ENCODE peak calls at places on chromosomes 6 and 20, in five cellular contexts. One of them, this sample, is unnamed.

GRCh38 chr6:46909371-46909770 is 12.4 kb downstream of the ADGRF5 start:
- DNase-seq in fibroblast of lung: no peak
- DNase-seq in hepatocyte: no peak
- DNase-seq in heart right ventricle: no peak
- DNase-seq in H1: no peak
- DNase-seq in this sample: no peak

GRCh38 chr20:46139908-46140482 is 21.9 kb downstream of the CD40 start:
- DNase-seq in H1: no peak
- DNase-seq in fibroblast of lung: no peak
- DNase-seq in hepatocyte: no peak
- DNase-seq in heart right ventricle: no peak
- DNase-seq in this sample: peak; percentile 88

GRCh38 chr6:140124498-140124897 is 750.0 kb upstream of the CITED2 start:
- DNase-seq in hepatocyte: peak; percentile 51
- DNase-seq in heart right ventricle: no peak
- DNase-seq in fibroblast of lung: no peak
- DNase-seq in H1: no peak
- DNase-seq in this sample: no peak

GRCh38 chr6:166143011-166143410 is 24.6 kb downstream of the TBXT start:
- DNase-seq in hepatocyte: no peak
- DNase-seq in fibroblast of lung: no peak
- DNase-seq in heart right ventricle: no peak
- DNase-seq in H1: no peak
- DNase-seq in this sample: no peak

GRCh38 chr6:44265843-44266233 is 487 bp upstream of the NFKBIE start:
- DNase-seq in H1: no peak
- DNase-seq in heart right ventricle: no peak
- DNase-seq in fibroblast of lung: no peak
- DNase-seq in hepatocyte: no peak
- DNase-seq in this sample: no peak

GRCh38 chr20:56626367-56627121 is 2.6 kb upstream of the TFAP2C start:
- DNase-seq in H1: peak; percentile 59
- DNase-seq in fibroblast of lung: no peak
- DNase-seq in hepatocyte: peak; percentile 71
- DNase-seq in heart right ventricle: no peak
- DNase-seq in this sample: peak; percentile 80

GRCh38 chr6:167350731-167351655 is 26.1 kb downstream of the TTLL2 start:
- DNase-seq in H1: peak; percentile 89
- DNase-seq in hepatocyte: peak; percentile 90
- DNase-seq in fibroblast of lung: peak; percentile 37
- DNase-seq in heart right ventricle: peak; percentile 67
- DNase-seq in this sample: no peak

GRCh38 chr6:10947966-10948365 is 61.1 kb downstream of the SYCP2L start:
- DNase-seq in fibroblast of lung: no peak
- DNase-seq in H1: no peak
- DNase-seq in hepatocyte: no peak
- DNase-seq in heart right ventricle: no peak
- DNase-seq in this sample: no peak

GRCh38 chr20:63066506-63067265 is 59.9 kb upstream of the BHLHE23 start:
- DNase-seq in hepatocyte: no peak
- DNase-seq in heart right ventricle: peak; percentile 1
- DNase-seq in fibroblast of lung: no peak
- DNase-seq in H1: no peak
- DNase-seq in this sample: peak; percentile 76

GRCh38 chr6:87155920-87156600 is 695 bp downstream of the ZNF292 start:
- DNase-seq in heart right ventricle: peak; percentile 39
- DNase-seq in H1: no peak
- DNase-seq in hepatocyte: peak; percentile 67
- DNase-seq in fibroblast of lung: peak; percentile 36
- DNase-seq in this sample: peak; percentile 60

GRCh38 chr6:29447670-29448069 is 8.6 kb downstream of the OR10C1 start:
- DNase-seq in H1: peak; percentile 29
- DNase-seq in hepatocyte: no peak
- DNase-seq in heart right ventricle: no peak
- DNase-seq in fibroblast of lung: no peak
- DNase-seq in this sample: no peak

GRCh38 chr6:140050232-140050995 is 676.0 kb upstream of the CITED2 start:
- DNase-seq in fibroblast of lung: peak; percentile 38
- DNase-seq in heart right ventricle: no peak
- DNase-seq in hepatocyte: peak; percentile 40
- DNase-seq in H1: no peak
- DNase-seq in this sample: no peak

GRCh38 chr20:4709261-4710105 is 12.2 kb upstream of the PRND start:
- DNase-seq in hepatocyte: no peak
- DNase-seq in fibroblast of lung: no peak
- DNase-seq in heart right ventricle: no peak
- DNase-seq in H1: no peak
- DNase-seq in this sample: no peak

GRCh38 chr6:108903796-108904195 is 55.6 kb downstream of the ARMC2 start:
- DNase-seq in fibroblast of lung: no peak
- DNase-seq in hepatocyte: no peak
- DNase-seq in H1: no peak
- DNase-seq in heart right ventricle: no peak
- DNase-seq in this sample: no peak

GRCh38 chr6:44264154-44265002 is 973 bp downstream of the NFKBIE start:
- DNase-seq in H1: no peak
- DNase-seq in heart right ventricle: peak; percentile 42
- DNase-seq in hepatocyte: no peak
- DNase-seq in fibroblast of lung: no peak
- DNase-seq in this sample: no peak

GRCh38 chr6:90233994-90234393 is 62.6 kb downstream of the BACH2 start:
- DNase-seq in heart right ventricle: no peak
- DNase-seq in H1: no peak
- DNase-seq in hepatocyte: no peak
- DNase-seq in fibroblast of lung: no peak
- DNase-seq in this sample: no peak

GRCh38 chr6:149445095-149445466 is 39.7 kb downstream of the ZC3H12D start:
- DNase-seq in H1: no peak
- DNase-seq in hepatocyte: no peak
- DNase-seq in fibroblast of lung: no peak
- DNase-seq in heart right ventricle: no peak
- DNase-seq in this sample: no peak

GRCh38 chr6:4180653-4181255 is 45.4 kb upstream of the ECI2 start:
- DNase-seq in heart right ventricle: no peak
- DNase-seq in H1: no peak
- DNase-seq in fibroblast of lung: peak; percentile 67
- DNase-seq in hepatocyte: no peak
- DNase-seq in this sample: no peak

GRCh38 chr6:50380409-50381105 is 330.8 kb upstream of the DEFB112 start:
- DNase-seq in fibroblast of lung: peak; percentile 27
- DNase-seq in heart right ventricle: no peak
- DNase-seq in H1: no peak
- DNase-seq in hepatocyte: no peak
- DNase-seq in this sample: no peak

GRCh38 chr6:132919476-132919875 is 105.1 kb downstream of the RPS12 start:
- DNase-seq in fibroblast of lung: peak; percentile 99
- DNase-seq in hepatocyte: peak; percentile 59
- DNase-seq in heart right ventricle: peak; percentile 60
- DNase-seq in H1: no peak
- DNase-seq in this sample: no peak

GRCh38 chr20:4110885-4111284 is 95.5 kb upstream of the RNF24 start:
- DNase-seq in fibroblast of lung: no peak
- DNase-seq in hepatocyte: no peak
- DNase-seq in H1: no peak
- DNase-seq in heart right ventricle: no peak
- DNase-seq in this sample: no peak

GRCh38 chr6:145070791-145071190 is 664.5 kb downstream of the EPM2A start:
- DNase-seq in fibroblast of lung: peak; percentile 7
- DNase-seq in heart right ventricle: no peak
- DNase-seq in H1: no peak
- DNase-seq in hepatocyte: no peak
- DNase-seq in this sample: no peak

GRCh38 chr20:63317601-63318291 is 24.8 kb downstream of the COL20A1 start:
- DNase-seq in heart right ventricle: no peak
- DNase-seq in fibroblast of lung: no peak
- DNase-seq in H1: no peak
- DNase-seq in hepatocyte: no peak
- DNase-seq in this sample: peak; percentile 80

GRCh38 chr6:4055420-4056041 is 23.4 kb downstream of the FAM217A start:
- DNase-seq in heart right ventricle: no peak
- DNase-seq in H1: no peak
- DNase-seq in hepatocyte: peak; percentile 74
- DNase-seq in fibroblast of lung: peak; percentile 88
- DNase-seq in this sample: no peak

GRCh38 chr20:35171753-35172433 is at the start of gene PROCR:
- DNase-seq in H1: no peak
- DNase-seq in fibroblast of lung: peak; percentile 87
- DNase-seq in hepatocyte: peak; percentile 79
- DNase-seq in heart right ventricle: peak; percentile 82
- DNase-seq in this sample: peak; percentile 100

DNA sequence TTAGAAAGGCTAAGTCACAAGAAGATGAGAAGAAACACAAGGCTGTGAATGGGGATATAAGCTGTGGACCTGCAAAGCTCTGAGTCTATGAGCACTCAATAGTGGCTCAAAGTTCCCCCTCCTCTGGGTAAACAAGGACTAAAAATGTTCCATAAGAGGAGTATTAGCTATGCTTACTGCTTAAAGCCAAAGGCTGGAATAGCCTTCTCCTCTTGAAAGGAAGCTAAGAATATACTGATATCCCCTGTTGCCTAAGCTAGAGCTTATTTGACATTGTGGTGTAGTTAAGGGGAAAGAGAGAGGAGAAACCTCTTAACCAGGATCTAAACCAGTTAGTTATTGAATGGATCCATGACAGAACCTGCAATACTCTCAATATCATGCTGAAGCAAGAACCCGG is 45.8 kb downstream of the NOL7 start:
- DNase-seq in hepatocyte: no peak
- DNase-seq in H1: no peak
- DNase-seq in heart right ventricle: no peak
- DNase-seq in fibroblast of lung: no peak
- DNase-seq in this sample: no peak
- H3K4me1 ChIP-seq in hepatocyte: no peaks in the 10 kb centered on the region
- H3K4me1 ChIP-seq in H1: no peaks in the 10 kb centered on the region
- H3K4me1 ChIP-seq in heart right ventricle: peaks cover 56% of the 10 kb centered on the region
- H3K4me1 ChIP-seq in fibroblast of lung: peaks cover 2% of the 10 kb centered on the region
- H3K4me1 ChIP-seq in this sample: peaks cover 5% of the 10 kb centered on the region

GRCh38 chr20:48407710-48408109 is 420.1 kb downstream of the PREX1 start:
- DNase-seq in heart right ventricle: no peak
- DNase-seq in fibroblast of lung: no peak
- DNase-seq in hepatocyte: no peak
- DNase-seq in H1: no peak
- DNase-seq in this sample: no peak

GRCh38 chr20:48406462-48407235 is 421.1 kb downstream of the PREX1 start:
- DNase-seq in H1: no peak
- DNase-seq in fibroblast of lung: no peak
- DNase-seq in heart right ventricle: no peak
- DNase-seq in hepatocyte: no peak
- DNase-seq in this sample: no peak

GRCh38 chr20:48405909-48406308 is 421.9 kb downstream of the PREX1 start:
- DNase-seq in hepatocyte: no peak
- DNase-seq in fibroblast of lung: no peak
- DNase-seq in H1: no peak
- DNase-seq in heart right ventricle: no peak
- DNase-seq in this sample: no peak

GRCh38 chr20:48403362-48403761 is 424.4 kb downstream of the PREX1 start:
- DNase-seq in heart right ventricle: no peak
- DNase-seq in fibroblast of lung: no peak
- DNase-seq in H1: no peak
- DNase-seq in hepatocyte: no peak
- DNase-seq in this sample: no peak

GRCh38 chr20:48404598-48404997 is 423.2 kb downstream of the PREX1 start:
- DNase-seq in fibroblast of lung: no peak
- DNase-seq in heart right ventricle: no peak
- DNase-seq in H1: no peak
- DNase-seq in hepatocyte: no peak
- DNase-seq in this sample: no peak
- TF ChIP-seq CTCF in fibroblast of lung: no peak
- TF ChIP-seq CTCF in heart right ventricle: no peak
- TF ChIP-seq CTCF in H1: peak; percentile 37
- TF ChIP-seq CTCF in hepatocyte: no peak
- TF ChIP-seq CTCF in this sample: no peak

GRCh38 chr6:34530753-34531365 is 25.3 kb downstream of the SPDEF start:
- DNase-seq in fibroblast of lung: no peak
- DNase-seq in hepatocyte: no peak
- DNase-seq in heart right ventricle: no peak
- DNase-seq in H1: no peak
- DNase-seq in this sample: no peak
- H3K4me3 ChIP-seq in fibroblast of lung: no peak overlapping the region
- H3K4me3 ChIP-seq in hepatocyte: no peak overlapping the region
- H3K4me3 ChIP-seq in heart right ventricle: no peak overlapping the region
- H3K4me3 ChIP-seq in H1: no peak overlapping the region
- H3K4me3 ChIP-seq in this sample: no peak overlapping the region

GRCh38 chr6:143684484-143684883 is 6.7 kb downstream of the PHACTR2 start:
- DNase-seq in fibroblast of lung: no peak
- DNase-seq in H1: no peak
- DNase-seq in heart right ventricle: no peak
- DNase-seq in hepatocyte: no peak
- DNase-seq in this sample: no peak

GRCh38 chr6:143688681-143689080 is 10.9 kb downstream of the PHACTR2 start:
- DNase-seq in fibroblast of lung: no peak
- DNase-seq in H1: no peak
- DNase-seq in heart right ventricle: no peak
- DNase-seq in hepatocyte: no peak
- DNase-seq in this sample: no peak

GRCh38 chr6:143689852-143690251 is 12.1 kb downstream of the PHACTR2 start:
- DNase-seq in heart right ventricle: no peak
- DNase-seq in fibroblast of lung: no peak
- DNase-seq in hepatocyte: no peak
- DNase-seq in H1: no peak
- DNase-seq in this sample: no peak

GRCh38 chr6:143685653-143686052 is 7.9 kb downstream of the PHACTR2 start:
- DNase-seq in hepatocyte: no peak
- DNase-seq in H1: no peak
- DNase-seq in heart right ventricle: no peak
- DNase-seq in fibroblast of lung: no peak
- DNase-seq in this sample: no peak

GRCh38 chr6:143687604-143688003 is 9.8 kb downstream of the PHACTR2 start:
- DNase-seq in H1: no peak
- DNase-seq in hepatocyte: no peak
- DNase-seq in heart right ventricle: no peak
- DNase-seq in fibroblast of lung: no peak
- DNase-seq in this sample: no peak
- H3K4me1 ChIP-seq in H1: no peaks in the 10 kb centered on the region
- H3K4me1 ChIP-seq in hepatocyte: peaks cover 24% of the 10 kb centered on the region
- H3K4me1 ChIP-seq in heart right ventricle: peaks cover 65% of the 10 kb centered on the region
- H3K4me1 ChIP-seq in fibroblast of lung: peaks cover 16% of the 10 kb centered on the region
- H3K4me1 ChIP-seq in this sample: peaks cover 15% of the 10 kb centered on the region